ENCODE peak calls at places on chromosome 1, in six cellular contexts. Z is HCT116, B is prostate gland, S is Panc1, W is spleen, H is esophagus muscularis mucosa. M is an unnamed sample.

GRCh38 chr1:61083014-61083798 is 845 bp downstream of the NFIA start:
- DNase-seq in H (no peak), W (peak), Z (no peak), S (no peak), B (no peak), M (no peak)

GRCh38 chr1:165686121-165686970 is 12.0 kb downstream of the ALDH9A1 start:
- DNase-seq in H (no peak), S (no peak), B (no peak), Z (no peak), W (no peak), M (no peak)

GRCh38 chr1:59568158-59568935 is 246.4 kb upstream of the HOOK1 start:
- DNase-seq in W (no peak), Z (no peak), B (no peak), S (no peak), H (no peak), M (no peak)

GRCh38 chr1:225253784-225254183 is 174.1 kb downstream of the LBR start:
- DNase-seq in W (no peak), B (no peak), Z (no peak), H (no peak), S (no peak), M (no peak)

GRCh38 chr1:116320846-116321245 is 52.2 kb upstream of the ATP1A1 start:
- DNase-seq in Z (no peak), S (no peak), H (no peak), B (no peak), W (no peak), M (no peak)

GRCh38 chr1:179253286-179253972 is 24.0 kb upstream of the ABL2 start:
- DNase-seq in Z (no peak), S (no peak), H (no peak), B (no peak), W (no peak), M (no peak)

GRCh38 chr1:178536844-178537371 is 24.0 kb downstream of the TEX35 start:
- DNase-seq in H (no peak), B (no peak), W (peak), S (peak), Z (peak), M (peak)

GRCh38 chr1:245953876-245954660 is 553.0 kb downstream of the SMYD3 start:
- DNase-seq in W (peak), B (no peak), H (no peak), Z (no peak), S (no peak), M (no peak)

GRCh38 chr1:200242379-200243041 is 167.3 kb downstream of the ZNF281 start:
- DNase-seq in Z (no peak), B (no peak), H (no peak), W (no peak), S (no peak), M (no peak)

GRCh38 chr1:9280015-9280860 is 12.5 kb upstream of the SPSB1 start:
- DNase-seq in H (no peak), W (peak), S (no peak), B (no peak), Z (peak), M (peak)

GRCh38 chr1:155967410-155968400 is 10.6 kb downstream of the ARHGEF2 start:
- DNase-seq in B (no peak), W (peak), H (no peak), Z (no peak), S (no peak), M (no peak)

GRCh38 chr1:178126790-178127189 is 32.9 kb downstream of the RASAL2 start:
- DNase-seq in H (no peak), Z (peak), S (peak), B (no peak), W (no peak), M (no peak)

GRCh38 chr1:58206749-58207148 is 339.8 kb downstream of the OMA1 start:
- DNase-seq in H (no peak), B (no peak), Z (no peak), S (no peak), W (no peak), M (no peak)

GRCh38 chr1:58209578-58209977 is 336.9 kb downstream of the OMA1 start:
- DNase-seq in H (no peak), B (no peak), Z (no peak), W (no peak), S (no peak), M (no peak)

GRCh38 chr1:58201492-58202106 is 344.9 kb downstream of the OMA1 start:
- DNase-seq in W (no peak), S (no peak), Z (no peak), B (no peak), H (peak), M (no peak)

GRCh38 chr1:58200437-58200836 is 346.1 kb downstream of the OMA1 start:
- DNase-seq in Z (no peak), W (no peak), S (no peak), B (no peak), H (no peak), M (no peak)

GRCh38 chr1:58204284-58204683 is 342.2 kb downstream of the OMA1 start:
- DNase-seq in Z (no peak), W (no peak), B (no peak), S (no peak), H (no peak), M (no peak)
- TF ChIP-seq POLR2AphosphoS5 in Z (no peak), W (no peak), B (no peak), S (no peak), H (no peak), M (no peak)

GRCh38 chr1:205714190-205714905 is 34.0 kb upstream of the SLC45A3 start:
- DNase-seq in Z (no peak), B (peak), W (no peak), S (no peak), H (no peak), M (no peak)
- TF ChIP-seq POLR2AphosphoS5 in Z (peak), B (peak), W (no peak), S (no peak), H (no peak), M (no peak)

GRCh38 chr1:75550559-75550958 is 60.4 kb downstream of the SLC44A5 start:
- DNase-seq in H (no peak), B (no peak), S (no peak), Z (no peak), W (no peak), M (no peak)
- TF ChIP-seq POLR2AphosphoS5 in H (no peak), B (no peak), S (no peak), Z (no peak), W (no peak), M (no peak)

GRCh38 chr1:150574260-150575071 is 4.9 kb downstream of the MCL1 start:
- DNase-seq in B (no peak), W (no peak), Z (no peak), S (no peak), H (no peak), M (no peak)

GRCh38 chr1:150576794-150577556 is 2.4 kb downstream of the MCL1 start:
- DNase-seq in Z (no peak), B (peak), W (no peak), S (no peak), H (no peak), M (peak)

GRCh38 chr1:150575072-150575489 is 4.3 kb downstream of the MCL1 start:
- DNase-seq in H (no peak), B (no peak), Z (no peak), S (no peak), W (no peak), M (no peak)

GRCh38 chr1:150576367-150576711 is 3.1 kb downstream of the MCL1 start:
- DNase-seq in Z (no peak), W (no peak), H (no peak), S (no peak), B (no peak), M (no peak)

GRCh38 chr1:150575518-150576366 is 3.7 kb downstream of the MCL1 start:
- DNase-seq in B (no peak), S (no peak), H (no peak), W (no peak), Z (no peak), M (no peak)
- TF ChIP-seq POLR2AphosphoS5 in B (peak), S (no peak), H (no peak), W (no peak), Z (no peak), M (peak)

GRCh38 chr1:222711319-222712252 is 705 bp downstream of the AIDA start:
- DNase-seq in Z (peak), W (peak), B (peak), H (no peak), S (peak), M (peak)

GRCh38 chr1:222716393-222716792 is 4.0 kb downstream of the BROX start:
- DNase-seq in S (no peak), W (no peak), B (no peak), H (no peak), Z (no peak), M (no peak)

GRCh38 chr1:222712253-222713090 is at the start of the genes AIDA and BROX:
- DNase-seq in H (peak), B (peak), W (peak), Z (peak), S (peak), M (peak)

GRCh38 chr1:222709700-222710153 is 2.6 kb downstream of the AIDA start:
- DNase-seq in Z (no peak), S (no peak), B (no peak), W (no peak), H (no peak), M (no peak)

DNA sequence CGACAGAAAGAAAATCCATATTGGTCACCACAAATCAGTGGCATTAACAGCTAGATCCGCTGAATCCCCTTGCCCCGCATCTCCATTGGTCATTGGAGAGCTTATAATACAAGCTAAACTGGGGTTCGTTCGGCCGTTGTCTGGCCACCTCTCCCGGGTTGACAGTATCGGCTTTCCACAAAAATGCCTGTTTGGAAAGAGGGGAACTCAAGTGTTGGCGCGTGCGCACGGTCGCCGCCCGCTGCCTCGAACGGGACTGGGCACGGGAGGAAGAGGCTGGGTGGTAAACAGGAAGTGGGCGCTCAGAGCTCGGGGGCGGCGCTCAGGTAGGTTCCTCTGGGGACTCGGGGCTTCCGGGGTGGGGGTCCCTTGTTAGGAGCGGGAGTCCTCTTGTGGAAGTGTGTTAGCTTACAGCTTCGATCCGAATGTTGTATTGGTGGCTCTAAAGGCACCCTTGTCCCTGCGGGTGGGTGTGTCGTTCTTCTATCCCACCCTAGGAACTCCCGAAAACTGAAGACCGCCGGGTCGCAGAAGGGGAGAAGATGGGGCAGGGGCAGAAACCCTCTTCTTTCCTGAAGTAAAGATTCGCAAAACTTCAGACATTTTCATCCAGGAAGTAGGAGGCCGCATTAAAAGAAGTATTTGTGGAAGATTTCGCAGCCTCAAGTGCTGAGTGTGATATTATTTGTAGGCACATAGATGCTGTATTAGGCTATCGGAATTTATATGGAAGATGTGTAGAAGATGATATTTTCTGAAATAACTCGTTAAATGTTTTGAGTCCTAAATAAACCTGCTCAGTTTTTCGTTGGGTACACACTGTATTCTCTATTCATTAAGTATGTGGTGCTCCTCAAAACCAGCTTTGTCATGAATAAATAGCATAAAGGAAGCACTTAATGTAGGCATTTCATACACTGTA is 988 bp downstream of the BROX start:
- DNase-seq in B (peak), S (peak), Z (peak), H (peak), W (peak), M (peak)
- TF ChIP-seq POLR2AphosphoS5 in B (peak), S (no peak), Z (peak), H (peak), W (peak), M (peak)

DNA sequence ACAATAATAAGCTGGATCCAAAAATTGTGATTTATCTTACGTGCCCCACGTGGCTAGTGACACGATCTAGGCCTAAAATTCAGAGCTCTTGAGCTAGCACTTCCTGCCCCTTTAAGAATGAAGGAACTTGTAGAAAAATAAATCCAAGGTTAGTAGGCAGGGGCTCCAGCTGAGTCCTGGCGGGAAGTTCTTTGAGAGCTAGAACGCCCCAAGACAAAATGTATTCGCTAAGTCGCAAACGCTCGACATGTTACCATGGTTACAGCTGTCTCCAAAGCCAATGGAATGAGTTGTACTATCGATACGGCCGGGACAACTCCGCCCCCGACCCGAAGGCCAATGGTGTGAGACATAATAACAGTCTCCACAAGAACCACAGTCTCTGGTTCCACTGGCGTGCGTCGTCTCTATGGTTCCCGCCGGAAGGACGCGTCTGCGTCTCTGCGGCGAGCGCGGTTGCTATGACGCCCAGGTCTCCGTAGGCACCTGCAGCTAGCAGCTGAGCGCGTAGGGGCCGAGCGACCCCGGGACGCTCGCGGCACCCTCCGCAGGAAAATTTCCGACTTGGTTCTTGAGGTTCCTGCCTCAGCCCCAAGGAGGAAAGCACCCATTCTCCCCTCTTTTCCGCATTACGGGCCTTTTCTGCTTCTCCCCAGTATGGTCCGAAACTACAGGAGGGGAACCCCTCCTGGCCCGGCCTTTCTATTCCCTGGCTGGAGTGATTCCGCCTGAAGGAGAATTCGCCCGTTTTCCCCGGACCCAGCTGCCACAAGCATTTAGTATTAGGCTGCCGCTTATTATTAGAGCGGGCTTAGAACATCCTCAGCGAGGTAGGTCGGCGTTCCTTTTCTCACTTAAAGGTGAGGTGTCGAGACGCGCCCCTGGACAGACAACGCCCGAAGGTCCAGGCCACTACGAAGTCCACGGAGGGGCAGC is at the start of gene CCDC30:
- DNase-seq in B (peak), S (peak), W (peak), H (peak), Z (peak), M (peak)
- TF ChIP-seq POLR2AphosphoS5 in B (peak), S (peak), W (peak), H (peak), Z (peak), M (no peak)

GRCh38 chr1:23719162-23719820 is 24.0 kb upstream of the ELOA start:
- DNase-seq in H (no peak), B (no peak), Z (no peak), S (no peak), W (peak), M (no peak)
- TF ChIP-seq POLR2AphosphoS5 in H (no peak), B (no peak), Z (no peak), S (no peak), W (no peak), M (no peak)

GRCh38 chr1:66542811-66543767 is 9.1 kb downstream of the SGIP1 start:
- DNase-seq in B (peak), S (peak), Z (peak), W (no peak), H (no peak), M (no peak)
- TF ChIP-seq POLR2AphosphoS5 in B (peak), S (no peak), Z (peak), W (no peak), H (peak), M (no peak)

GRCh38 chr1:183602510-183602909 is 12.3 kb upstream of the NCF2 start:
- DNase-seq in B (no peak), W (no peak), Z (no peak), H (no peak), S (no peak), M (no peak)

GRCh38 chr1:183605904-183606303 is 15.6 kb upstream of the NCF2 start:
- DNase-seq in S (no peak), Z (no peak), W (no peak), H (no peak), B (no peak), M (no peak)

GRCh38 chr1:183607322-183607980 is 17.2 kb upstream of the NCF2 start:
- DNase-seq in B (no peak), S (no peak), Z (no peak), H (no peak), W (no peak), M (no peak)

GRCh38 chr1:183604048-183604808 is 14.0 kb upstream of the NCF2 start:
- DNase-seq in Z (no peak), W (peak), B (no peak), H (no peak), S (no peak), M (no peak)

DNA sequence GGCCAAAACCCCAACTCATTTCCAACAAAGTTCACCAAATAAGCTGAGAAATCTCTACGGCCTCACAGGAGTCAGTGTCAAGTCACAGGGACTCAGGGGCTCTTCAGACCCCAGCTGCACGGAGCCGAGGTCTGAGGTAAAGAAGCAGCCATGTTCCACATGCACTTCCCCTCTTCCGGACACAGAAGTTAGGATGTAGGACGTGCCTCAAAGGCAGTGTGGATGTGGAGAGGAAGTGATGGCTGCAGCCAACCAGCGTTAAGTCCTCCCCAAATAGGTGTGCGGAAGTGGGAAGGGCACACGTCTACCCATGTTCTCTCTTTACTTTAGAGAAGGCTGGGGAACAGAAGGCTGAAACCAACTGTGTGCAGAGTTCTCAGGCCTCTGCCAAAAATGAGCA is 14.6 kb upstream of the NCF2 start:
- DNase-seq in S (no peak), B (no peak), Z (no peak), H (no peak), W (peak), M (no peak)
- TF ChIP-seq POLR2AphosphoS5 in S (no peak), B (no peak), Z (no peak), H (no peak), W (peak), M (no peak)

GRCh38 chr1:236523704-236524141 is at the start of gene LGALS8:
- DNase-seq in S (no peak), W (peak), B (peak), H (peak), Z (peak), M (peak)
- TF ChIP-seq POLR2AphosphoS5 in S (peak), W (peak), B (peak), H (peak), Z (peak), M (peak)

M was measured in sigmoid colon.